ENCODE peak calls at places on chromosomes 4 and X, in ten cellular contexts. R, G, Q, L, A, U, V, Y, H and P are unnamed samples.

GRCh38 chr4:20395160-20395773 is 143.6 kb downstream of the SLIT2 start:
- DNase-seq in A (peak; percentile 74), R (peak; percentile 86), L (peak; percentile 37), Q (peak; percentile 72), Y (peak; percentile 44), H (peak; percentile 59), U (peak; percentile 45), G (no peak), V (no peak), P (no peak)

GRCh38 chrX:32530802-32531403 is 680.4 kb downstream of the DMD start:
- DNase-seq in Q (no peak), H (peak; percentile 35), R (peak; percentile 48), V (no peak), A (peak; percentile 67), G (no peak), U (peak; percentile 69), Y (peak; percentile 9), L (peak; percentile 32), P (peak; percentile 23)

GRCh38 chrX:44949125-44949524 is 76.1 kb downstream of the KDM6A start:
- DNase-seq in Y (no peak), A (no peak), U (no peak), Q (no peak), R (no peak), G (no peak), L (no peak), H (no peak), V (no peak), P (no peak)

GRCh38 chrX:19602866-19603620 is 87.7 kb upstream of the MAP3K15 start:
- DNase-seq in A (no peak), U (peak; percentile 37), H (peak; percentile 87), Y (no peak), L (peak; percentile 54), G (no peak), V (no peak), Q (no peak), R (peak; percentile 85), P (no peak)

GRCh38 chrX:118627084-118627758 is 100.2 kb upstream of the IL13RA1 start:
- DNase-seq in A (peak; percentile 7), R (peak; percentile 16), H (peak; percentile 36), U (no peak), Q (no peak), G (no peak), V (no peak), L (no peak), Y (no peak), P (no peak)

GRCh38 chr4:151114338-151114737 is 14.9 kb downstream of the RPS3A start:
- DNase-seq in R (no peak), H (no peak), V (no peak), G (no peak), U (no peak), Q (no peak), Y (no peak), L (no peak), A (no peak), P (no peak)

GRCh38 chr4:6782846-6783110 is 251 bp downstream of the KIAA0232 start:
- DNase-seq in R (no peak), A (no peak), G (no peak), L (no peak), H (no peak), U (no peak), Q (no peak), Y (no peak), V (no peak), P (no peak)

GRCh38 chrX:102727761-102728160 is 7.2 kb downstream of the GPRASP3 start:
- DNase-seq in Q (no peak), G (no peak), A (no peak), L (no peak), U (no peak), R (no peak), V (no peak), Y (no peak), H (no peak), P (no peak)

GRCh38 chr4:186297013-186297645 is 31.1 kb downstream of the F11 start:
- DNase-seq in U (peak; percentile 81), G (no peak), Q (no peak), A (peak; percentile 79), Y (no peak), R (peak; percentile 67), H (peak; percentile 55), V (no peak), L (peak; percentile 17), P (no peak)

GRCh38 chr4:123262080-123262479 is 134.5 kb upstream of the SPRY1 start:
- DNase-seq in R (no peak), V (no peak), H (no peak), Y (no peak), A (no peak), G (no peak), U (no peak), Q (no peak), L (no peak), P (no peak)

GRCh38 chr4:76950052-76950845 is 697 bp downstream of the SEPTIN11 start:
- DNase-seq in G (peak; percentile 49), H (peak; percentile 59), U (peak; percentile 60), Q (no peak), A (peak; percentile 24), L (peak; percentile 7), V (peak; percentile 43), R (peak; percentile 57), Y (peak; percentile 85), P (peak; percentile 39)